ENCODE peak calls at places on chromosomes 6 and 20, in six cellular contexts. One of them, this sample, is unnamed.

GRCh38 chr6:158852312-158853071 is 33.3 kb upstream of the EZR start:
- DNase-seq in heart left ventricle: no peak
- DNase-seq in AG10803: no peak
- DNase-seq in AG08395: no peak
- DNase-seq in uterus: no peak
- DNase-seq in GM23248: no peak
- DNase-seq in this sample: no peak

GRCh38 chr20:58001381-58001780 is 227.1 kb downstream of the ANKRD60 start:
- DNase-seq in heart left ventricle: no peak
- DNase-seq in AG10803: peak
- DNase-seq in AG08395: no peak
- DNase-seq in uterus: peak
- DNase-seq in GM23248: no peak
- DNase-seq in this sample: no peak

GRCh38 chr20:10352934-10353866 is 80.8 kb downstream of the MKKS start:
- DNase-seq in heart left ventricle: no peak
- DNase-seq in AG10803: no peak
- DNase-seq in AG08395: no peak
- DNase-seq in uterus: no peak
- DNase-seq in GM23248: no peak
- DNase-seq in this sample: no peak

GRCh38 chr20:25695532-25696383 is 895 bp downstream of the ZNF337 start:
- DNase-seq in heart left ventricle: no peak
- DNase-seq in AG10803: peak
- DNase-seq in AG08395: peak
- DNase-seq in uterus: no peak
- DNase-seq in GM23248: peak
- DNase-seq in this sample: peak

GRCh38 chr6:42781546-42781810 is 374 bp upstream of the BICRAL start:
- DNase-seq in heart left ventricle: no peak
- DNase-seq in AG10803: peak
- DNase-seq in AG08395: no peak
- DNase-seq in uterus: no peak
- DNase-seq in GM23248: no peak
- DNase-seq in this sample: peak

GRCh38 chr6:106513813-106514212 is 115.5 kb downstream of the RTN4IP1 start:
- DNase-seq in heart left ventricle: no peak
- DNase-seq in AG10803: peak
- DNase-seq in AG08395: no peak
- DNase-seq in uterus: no peak
- DNase-seq in GM23248: peak
- DNase-seq in this sample: no peak

GRCh38 chr20:53752971-53753879 is 159.6 kb upstream of the ZNF217 start:
- DNase-seq in heart left ventricle: no peak
- DNase-seq in AG10803: no peak
- DNase-seq in AG08395: no peak
- DNase-seq in uterus: no peak
- DNase-seq in GM23248: no peak
- DNase-seq in this sample: no peak

GRCh38 chr6:23494367-23494766 is 631.6 kb upstream of the NRSN1 start:
- DNase-seq in heart left ventricle: no peak
- DNase-seq in AG10803: no peak
- DNase-seq in AG08395: no peak
- DNase-seq in uterus: no peak
- DNase-seq in GM23248: no peak
- DNase-seq in this sample: no peak

GRCh38 chr20:666877-667276 is 8.7 kb downstream of the SCRT2 start:
- DNase-seq in heart left ventricle: no peak
- DNase-seq in AG10803: no peak
- DNase-seq in AG08395: no peak
- DNase-seq in uterus: no peak
- DNase-seq in GM23248: no peak
- DNase-seq in this sample: no peak

GRCh38 chr20:14142171-14142570 is 146.9 kb downstream of the MACROD2 start:
- DNase-seq in heart left ventricle: peak
- DNase-seq in AG10803: peak
- DNase-seq in AG08395: peak
- DNase-seq in uterus: no peak
- DNase-seq in GM23248: peak
- DNase-seq in this sample: peak

GRCh38 chr20:38986663-38987062 is 24.5 kb downstream of the DHX35 start:
- DNase-seq in heart left ventricle: no peak
- DNase-seq in AG10803: no peak
- DNase-seq in AG08395: no peak
- DNase-seq in uterus: no peak
- DNase-seq in GM23248: no peak
- DNase-seq in this sample: no peak

GRCh38 chr20:63822276-63822696 is 8.8 kb downstream of the ZBTB46 start:
- DNase-seq in heart left ventricle: no peak
- DNase-seq in AG10803: no peak
- DNase-seq in AG08395: no peak
- DNase-seq in uterus: no peak
- DNase-seq in GM23248: no peak
- DNase-seq in this sample: no peak

GRCh38 chr6:47479156-47479541 is 1.6 kb downstream of the CD2AP start:
- DNase-seq in heart left ventricle: no peak
- DNase-seq in AG10803: no peak
- DNase-seq in AG08395: no peak
- DNase-seq in uterus: no peak
- DNase-seq in GM23248: peak
- DNase-seq in this sample: no peak

GRCh38 chr6:167855825-167856425 is 29.2 kb downstream of the AFDN start:
- DNase-seq in heart left ventricle: no peak
- DNase-seq in AG10803: peak
- DNase-seq in AG08395: peak
- DNase-seq in uterus: no peak
- DNase-seq in GM23248: peak
- DNase-seq in this sample: peak

GRCh38 chr6:134937426-134937825 is 12.5 kb downstream of the ALDH8A1 start:
- DNase-seq in heart left ventricle: no peak
- DNase-seq in AG10803: peak
- DNase-seq in AG08395: peak
- DNase-seq in uterus: no peak
- DNase-seq in GM23248: peak
- DNase-seq in this sample: peak

GRCh38 chr20:51910202-51911050 is 108.1 kb upstream of the SALL4 start:
- DNase-seq in heart left ventricle: no peak
- DNase-seq in AG10803: peak
- DNase-seq in AG08395: peak
- DNase-seq in uterus: no peak
- DNase-seq in GM23248: no peak
- DNase-seq in this sample: no peak

GRCh38 chr6:146289816-146290588 is 253.6 kb upstream of the RAB32 start:
- DNase-seq in heart left ventricle: no peak
- DNase-seq in AG10803: peak
- DNase-seq in AG08395: peak
- DNase-seq in uterus: no peak
- DNase-seq in GM23248: peak
- DNase-seq in this sample: peak

GRCh38 chr6:43964659-43965570 is 162.3 kb downstream of the MRPL14 start:
- DNase-seq in heart left ventricle: no peak
- DNase-seq in AG10803: no peak
- DNase-seq in AG08395: no peak
- DNase-seq in uterus: no peak
- DNase-seq in GM23248: no peak
- DNase-seq in this sample: no peak

GRCh38 chr20:63090682-63091571 is 84.2 kb upstream of the BHLHE23 start:
- DNase-seq in heart left ventricle: peak
- DNase-seq in AG10803: no peak
- DNase-seq in AG08395: no peak
- DNase-seq in uterus: peak
- DNase-seq in GM23248: no peak
- DNase-seq in this sample: no peak

GRCh38 chr6:52213127-52213526 is 27.0 kb downstream of the IL17A start:
- DNase-seq in heart left ventricle: no peak
- DNase-seq in AG10803: no peak
- DNase-seq in AG08395: no peak
- DNase-seq in uterus: no peak
- DNase-seq in GM23248: no peak
- DNase-seq in this sample: no peak

GRCh38 chr6:130934848-130935585 is 107.8 kb downstream of the SMLR1 start:
- DNase-seq in heart left ventricle: no peak
- DNase-seq in AG10803: peak
- DNase-seq in AG08395: peak
- DNase-seq in uterus: no peak
- DNase-seq in GM23248: peak
- DNase-seq in this sample: peak

GRCh38 chr6:43833223-43833995 is 63.4 kb downstream of the VEGFA start:
- DNase-seq in heart left ventricle: no peak
- DNase-seq in AG10803: no peak
- DNase-seq in AG08395: no peak
- DNase-seq in uterus: no peak
- DNase-seq in GM23248: no peak
- DNase-seq in this sample: no peak

GRCh38 chr6:55636406-55637102 is 57.6 kb upstream of the HMGCLL1 start:
- DNase-seq in heart left ventricle: no peak
- DNase-seq in AG10803: no peak
- DNase-seq in AG08395: no peak
- DNase-seq in uterus: no peak
- DNase-seq in GM23248: peak
- DNase-seq in this sample: no peak

GRCh38 chr6:71011861-71012260 is 55.0 kb upstream of the B3GAT2 start:
- DNase-seq in heart left ventricle: no peak
- DNase-seq in AG10803: no peak
- DNase-seq in AG08395: no peak
- DNase-seq in uterus: no peak
- DNase-seq in GM23248: no peak
- DNase-seq in this sample: no peak

GRCh38 chr6:6191476-6191875 is 129.0 kb downstream of the F13A1 start:
- DNase-seq in heart left ventricle: no peak
- DNase-seq in AG10803: no peak
- DNase-seq in AG08395: no peak
- DNase-seq in uterus: no peak
- DNase-seq in GM23248: no peak
- DNase-seq in this sample: no peak

GRCh38 chr20:38779247-38780097 is 26.0 kb upstream of the PPP1R16B start:
- DNase-seq in heart left ventricle: no peak
- DNase-seq in AG10803: no peak
- DNase-seq in AG08395: no peak
- DNase-seq in uterus: no peak
- DNase-seq in GM23248: no peak
- DNase-seq in this sample: no peak

GRCh38 chr6:155440758-155441157 is 14.9 kb downstream of the NOX3 start:
- DNase-seq in heart left ventricle: no peak
- DNase-seq in AG10803: no peak
- DNase-seq in AG08395: no peak
- DNase-seq in uterus: no peak
- DNase-seq in GM23248: no peak
- DNase-seq in this sample: no peak

GRCh38 chr6:164034602-164035140 is 620.2 kb downstream of the QKI start:
- DNase-seq in heart left ventricle: no peak
- DNase-seq in AG10803: peak
- DNase-seq in AG08395: peak
- DNase-seq in uterus: no peak
- DNase-seq in GM23248: no peak
- DNase-seq in this sample: no peak

GRCh38 chr20:957544-957943 is 41.4 kb upstream of the ANGPT4 start:
- DNase-seq in heart left ventricle: no peak
- DNase-seq in AG10803: no peak
- DNase-seq in AG08395: peak
- DNase-seq in uterus: no peak
- DNase-seq in GM23248: peak
- DNase-seq in this sample: no peak

This sample was measured in GM03348.